ENCODE peak calls at places on chromosomes 5 and 9, in nine cellular contexts. T is stimulated activated CD8-positive, alpha-beta memory T cell treated with anti-CD3 and anti-CD28 coated beads, Interleukin-4, amount 100 ng/mL, for 24 hours; W is HuH-7; H is AG04450; J is central memory CD4-positive, alpha-beta T cell; C is T-helper 1 cell; Q is effector memory CD8-positive, alpha-beta T cell; U is MCF 10A; G is NCI-H510A treated with DMSO at 0.1 percent for 48 hours. I is an unnamed sample.

GRCh38 chr5:143086851-143087637 is 316.4 kb downstream of the NR3C1 start:
- DNase-seq in U (peak; percentile 67), G (peak; percentile 44), W (no peak), J (no peak), T (no peak), C (no peak), H (no peak), Q (no peak), I (peak; percentile 82)

GRCh38 chr5:180216646-180217171 is 7.7 kb upstream of the RASGEF1C start:
- DNase-seq in T (no peak), G (no peak), W (no peak), J (no peak), Q (no peak), U (no peak), C (no peak), H (no peak), I (no peak)

GRCh38 chr9:120351106-120351505 is 228.9 kb downstream of the CDK5RAP2 start:
- DNase-seq in J (no peak), H (no peak), C (no peak), G (no peak), U (no peak), W (no peak), Q (no peak), T (no peak), I (no peak)

GRCh38 chr5:147417133-147417813 is 92.6 kb downstream of the DPYSL3 start:
- DNase-seq in J (no peak), Q (no peak), T (no peak), U (peak; percentile 43), G (no peak), C (no peak), H (no peak), W (no peak), I (peak; percentile 33)

GRCh38 chr5:55568629-55569512 is 34.1 kb upstream of the PLPP1 start:
- DNase-seq in J (no peak), U (no peak), Q (no peak), G (no peak), T (no peak), C (no peak), W (no peak), H (no peak), I (no peak)

GRCh38 chr5:583645-584044 is 28.5 kb upstream of the CEP72 start:
- DNase-seq in H (no peak), C (no peak), W (no peak), J (no peak), G (no peak), T (no peak), U (no peak), Q (no peak), I (no peak)

GRCh38 chr5:33311893-33312292 is 128.9 kb upstream of the TARS1 start:
- DNase-seq in C (no peak), T (no peak), U (peak; percentile 53), Q (no peak), J (no peak), G (no peak), W (no peak), H (peak; percentile 88), I (peak; percentile 96)

GRCh38 chr9:38141751-38142150 is 72.7 kb upstream of the SHB start:
- DNase-seq in G (no peak), W (no peak), J (no peak), C (no peak), T (no peak), Q (no peak), U (peak; percentile 26), H (peak; percentile 33), I (peak; percentile 61)

GRCh38 chr5:149195337-149195887 is 54.1 kb downstream of the ABLIM3 start:
- DNase-seq in C (no peak), J (no peak), W (no peak), U (no peak), T (no peak), H (no peak), Q (no peak), G (no peak), I (no peak)

GRCh38 chr5:97644896-97645295 is 461.8 kb upstream of the RIOK2 start:
- DNase-seq in Q (no peak), U (no peak), H (no peak), G (no peak), T (no peak), W (no peak), C (no peak), J (no peak), I (no peak)

GRCh38 chr5:38816083-38817030 is 29.5 kb upstream of the OSMR start:
- DNase-seq in U (peak; percentile 88), J (no peak), T (no peak), Q (no peak), W (no peak), H (no peak), C (no peak), G (no peak), I (no peak)

GRCh38 chr5:38265546-38266179 is 7.3 kb downstream of the EGFLAM start:
- DNase-seq in C (peak; percentile 4), H (peak; percentile 15), W (peak; percentile 78), J (no peak), G (peak; percentile 42), U (peak; percentile 61), Q (peak; percentile 9), T (peak; percentile 7), I (peak; percentile 86)

GRCh38 chr5:38719916-38720315 is 125.9 kb upstream of the OSMR start:
- DNase-seq in Q (no peak), W (no peak), U (peak; percentile 37), H (peak; percentile 68), G (no peak), J (no peak), C (no peak), T (no peak), I (peak; percentile 56)

GRCh38 chr9:14312721-14313377 is 1.1 kb downstream of the NFIB start:
- DNase-seq in Q (no peak), W (no peak), H (no peak), C (no peak), T (no peak), J (no peak), G (no peak), U (peak; percentile 53), I (peak; percentile 22)

GRCh38 chr9:72577212-72577753 is 55.9 kb downstream of the TMC1 start:
- DNase-seq in W (no peak), H (peak; percentile 50), G (no peak), U (peak; percentile 95), J (no peak), T (no peak), Q (no peak), C (no peak), I (peak; percentile 93)

GRCh38 chr5:14557840-14558239 is 23.8 kb upstream of the OTULINL start:
- DNase-seq in C (no peak), H (no peak), U (no peak), T (no peak), J (no peak), Q (no peak), W (peak; percentile 15), G (peak; percentile 22), I (no peak)

GRCh38 chr9:136019041-136019680 is 58.0 kb upstream of the UBAC1 start:
- DNase-seq in G (no peak), H (no peak), J (no peak), W (no peak), C (no peak), Q (no peak), T (no peak), U (no peak), I (no peak)

GRCh38 chr9:78261403-78262001 is 25.6 kb downstream of the CEP78 start:
- DNase-seq in C (no peak), W (no peak), J (peak; percentile 15), T (no peak), G (peak; percentile 13), U (peak; percentile 45), Q (no peak), H (peak; percentile 8), I (peak; percentile 38)

GRCh38 chr5:157247267-157247666 is 18.7 kb upstream of the CYFIP2 start:
- DNase-seq in W (no peak), U (no peak), Q (no peak), C (no peak), G (no peak), J (no peak), T (no peak), H (no peak), I (no peak)